ENCODE peak calls at places on chromosomes 3 and 15, in ten cellular contexts. W is Panc1; M is stimulated activated CD4-positive, alpha-beta T cell treated with anti-CD3 and anti-CD28 coated beads, Interleukin-1b, Interleukin-23, amount 100 ng/mL, for 24 hours; R is SK-N-SH; Q is A172; I is fibroblast of lung; P is NCI-H187; Y is RWPE1; S is progenitor cell of endocrine pancreas; E is stimulated activated CD8-positive, alpha-beta memory T cell treated with anti-CD3 and anti-CD28 coated beads, Interleukin-15, amount 100 ng/mL, for 24 hours. U is an unnamed sample.

GRCh38 chr3:27508421-27508820 is 24.2 kb upstream of the SLC4A7 start:
- DNase-seq in W (no peak), M (no peak), R (no peak), Q (no peak), I (no peak), P (no peak), Y (no peak), S (no peak), E (no peak), U (no peak)

GRCh38 chr3:50270422-50270831 is 1.5 kb downstream of the SEMA3B start:
- DNase-seq in W (no peak), M (no peak), R (no peak), Q (no peak), I (no peak), P (no peak), Y (no peak), S (no peak), E (no peak), U (peak)

GRCh38 chr3:40267940-40268707 is 41.4 kb upstream of the EIF1B start:
- DNase-seq in W (no peak), M (no peak), R (peak), Q (no peak), I (no peak), P (no peak), Y (no peak), S (no peak), E (no peak), U (no peak)

GRCh38 chr3:108088697-108089096 is 2.1 kb downstream of the CD47 start:
- DNase-seq in W (no peak), M (peak), R (no peak), Q (peak), I (peak), P (no peak), Y (peak), S (no peak), E (no peak), U (peak)

GRCh38 chr3:105177558-105177957 is 189.2 kb upstream of the ALCAM start:
- DNase-seq in W (no peak), M (no peak), R (peak), Q (no peak), I (peak), P (no peak), Y (no peak), S (no peak), E (no peak), U (peak)

GRCh38 chr3:70824785-70825184 is 512.3 kb upstream of the MDFIC2 start:
- DNase-seq in W (no peak), M (no peak), R (no peak), Q (peak), I (peak), P (no peak), Y (peak), S (no peak), E (no peak), U (peak)

GRCh38 chr3:14770591-14770990 is 48.2 kb upstream of the FGD5 start:
- DNase-seq in W (no peak), M (no peak), R (peak), Q (no peak), I (no peak), P (no peak), Y (no peak), S (no peak), E (no peak), U (no peak)

GRCh38 chr3:148723591-148723990 is 25.9 kb downstream of the AGTR1 start:
- DNase-seq in W (no peak), M (no peak), R (no peak), Q (peak), I (peak), P (no peak), Y (no peak), S (no peak), E (no peak), U (peak)

GRCh38 chr3:153829596-153830170 is 291.5 kb upstream of the ARHGEF26 start:
- DNase-seq in W (no peak), M (no peak), R (no peak), Q (peak), I (peak), P (no peak), Y (peak), S (no peak), E (no peak), U (no peak)

GRCh38 chr3:78737988-78738387 is 1029.8 kb downstream of the ROBO1 start:
- DNase-seq in W (no peak), M (no peak), R (no peak), Q (peak), I (no peak), P (no peak), Y (no peak), S (no peak), E (no peak), U (no peak)

GRCh38 chr3:30749230-30749629 is 142.8 kb downstream of the TGFBR2 start:
- DNase-seq in W (no peak), M (no peak), R (no peak), Q (peak), I (no peak), P (no peak), Y (no peak), S (no peak), E (no peak), U (no peak)

GRCh38 chr15:82918607-82919230 is 33.8 kb downstream of the HOMER2 start:
- DNase-seq in W (no peak), M (no peak), R (no peak), Q (no peak), I (no peak), P (no peak), Y (no peak), S (no peak), E (no peak), U (no peak)

GRCh38 chr3:78140866-78141658 is 1101.2 kb downstream of the ROBO2 start:
- DNase-seq in W (no peak), M (no peak), R (no peak), Q (peak), I (no peak), P (no peak), Y (peak), S (no peak), E (no peak), U (peak)

GRCh38 chr15:95429345-95429744 is 901.2 kb upstream of the NR2F2 start:
- DNase-seq in W (no peak), M (no peak), R (no peak), Q (no peak), I (no peak), P (no peak), Y (no peak), S (no peak), E (no peak), U (peak)

GRCh38 chr3:30680789-30681188 is 74.4 kb downstream of the TGFBR2 start:
- DNase-seq in W (no peak), M (no peak), R (peak), Q (no peak), I (peak), P (no peak), Y (no peak), S (no peak), E (no peak), U (no peak)

GRCh38 chr3:141372656-141373055 is 4.4 kb downstream of the ZBTB38 start:
- DNase-seq in W (no peak), M (no peak), R (no peak), Q (no peak), I (no peak), P (no peak), Y (no peak), S (no peak), E (no peak), U (no peak)

GRCh38 chr3:58001979-58002378 is 6.2 kb upstream of the FLNB start:
- DNase-seq in W (no peak), M (no peak), R (no peak), Q (no peak), I (no peak), P (no peak), Y (no peak), S (no peak), E (no peak), U (no peak)

GRCh38 chr3:164550857-164551256 is 527.4 kb downstream of the SI start:
- DNase-seq in W (no peak), M (no peak), R (no peak), Q (no peak), I (no peak), P (no peak), Y (no peak), S (no peak), E (no peak), U (no peak)

GRCh38 chr3:55489804-55490132 is 2.7 kb upstream of the WNT5A start:
- DNase-seq in W (no peak), M (no peak), R (no peak), Q (peak), I (no peak), P (no peak), Y (peak), S (no peak), E (no peak), U (no peak)

GRCh38 chr3:13009132-13009945 is 63.9 kb downstream of the IQSEC1 start:
- DNase-seq in W (no peak), M (no peak), R (no peak), Q (peak), I (no peak), P (no peak), Y (no peak), S (no peak), E (no peak), U (no peak)

GRCh38 chr15:80992436-80992835 is 2.8 kb upstream of the MESD start:
- DNase-seq in W (no peak), M (no peak), R (no peak), Q (no peak), I (no peak), P (no peak), Y (no peak), S (no peak), E (no peak), U (no peak)

GRCh38 chr3:78907367-78907766 is 860.4 kb downstream of the ROBO1 start:
- DNase-seq in W (no peak), M (no peak), R (no peak), Q (no peak), I (peak), P (no peak), Y (no peak), S (no peak), E (no peak), U (peak)

GRCh38 chr3:44661189-44661588 is 12.7 kb downstream of the ZNF35 start:
- DNase-seq in W (no peak), M (no peak), R (no peak), Q (no peak), I (no peak), P (no peak), Y (no peak), S (no peak), E (no peak), U (no peak)

GRCh38 chr15:57652481-57652880 is 54.0 kb upstream of the POLR2M start:
- DNase-seq in W (no peak), M (no peak), R (no peak), Q (no peak), I (no peak), P (no peak), Y (no peak), S (no peak), E (no peak), U (no peak)

GRCh38 chr3:50122071-50122470 is 33.1 kb upstream of the SEMA3F start:
- DNase-seq in W (no peak), M (no peak), R (no peak), Q (no peak), I (peak), P (no peak), Y (no peak), S (no peak), E (no peak), U (no peak)

GRCh38 chr3:143586565-143586964 is 261.7 kb downstream of the SLC9A9 start:
- DNase-seq in W (no peak), M (no peak), R (no peak), Q (no peak), I (no peak), P (no peak), Y (no peak), S (no peak), E (no peak), U (no peak)

GRCh38 chr15:81296673-81297072 is 27.3 kb downstream of the STARD5 start:
- DNase-seq in W (no peak), M (peak), R (no peak), Q (peak), I (no peak), P (peak), Y (no peak), S (no peak), E (no peak), U (no peak)

GRCh38 chr3:31106204-31106603 is 211.7 kb upstream of the GADL1 start:
- DNase-seq in W (no peak), M (no peak), R (no peak), Q (peak), I (peak), P (no peak), Y (peak), S (no peak), E (no peak), U (peak)

GRCh38 chr15:90266485-90266884 is 1.0 kb downstream of the NGRN start:
- DNase-seq in W (no peak), M (no peak), R (no peak), Q (no peak), I (peak), P (no peak), Y (no peak), S (no peak), E (no peak), U (peak)

GRCh38 chr3:143521803-143522202 is 326.5 kb downstream of the SLC9A9 start:
- DNase-seq in W (no peak), M (no peak), R (no peak), Q (no peak), I (no peak), P (no peak), Y (no peak), S (no peak), E (no peak), U (no peak)